ENCODE peak calls at places on chromosomes 7 and 10, in four cellular contexts. X is activated T-cell treated with anti-CD3 and anti-CD28 coated beads for 1 hour, T is H54, P is posterior cingulate gyrus. D is an unnamed sample.
A peak's percentile ranks its signal among the peaks of the same experiment; 100 is the strongest.

GRCh38 chr7:16422100-16422430 is 727 bp upstream of the CRPPA start:
- DNase-seq in T (no peak), X (no peak), P (no peak), D (no peak)

GRCh38 chr10:44066211-44066837 is 318.6 kb downstream of the CXCL12 start:
- DNase-seq in T (no peak), P (no peak), X (no peak), D (no peak)

GRCh38 chr10:71520042-71520441 is 123.3 kb downstream of the CDH23 start:
- DNase-seq in X (no peak), P (no peak), T (no peak), D (no peak)

GRCh38 chr10:33819206-33819605 is 484.7 kb upstream of the NRP1 start:
- DNase-seq in P (no peak), X (no peak), T (no peak), D (no peak)

GRCh38 chr10:118844731-118845573 is 90.2 kb upstream of the CACUL1 start:
- DNase-seq in X (no peak), T (no peak), P (no peak), D (no peak)

GRCh38 chr10:85791846-85792532 is 574.6 kb downstream of the GRID1 start:
- DNase-seq in X (no peak), T (no peak), P (no peak), D (no peak)

GRCh38 chr10:5040010-5040635 is 36.5 kb upstream of the AKR1C2 start:
- DNase-seq in P (no peak), T (no peak), X (no peak), D (no peak)

GRCh38 chr10:12205082-12205481 is 9.1 kb downstream of the CDC123 start:
- DNase-seq in P (no peak), T (no peak), X (no peak), D (no peak)

GRCh38 chr10:18610517-18610916 is 40.9 kb downstream of the NSUN6 start:
- DNase-seq in T (peak; percentile 61), X (no peak), P (no peak), D (no peak)

GRCh38 chr7:32200593-32200992 is 130.4 kb upstream of the PDE1C start:
- DNase-seq in X (no peak), T (no peak), P (no peak), D (no peak)

GRCh38 chr7:94067506-94067905 is 63.4 kb upstream of the BET1 start:
- DNase-seq in X (no peak), T (no peak), P (no peak), D (no peak)

GRCh38 chr7:141999219-141999618 is 3.5 kb downstream of the MGAM start:
- DNase-seq in T (no peak), P (no peak), X (no peak), D (peak; percentile 45)

GRCh38 chr7:152307902-152308301 is 127.9 kb downstream of the KMT2C start:
- DNase-seq in P (no peak), X (no peak), T (no peak), D (no peak)

GRCh38 chr10:44383749-44384600 is 922 bp downstream of the CXCL12 start:
- DNase-seq in T (no peak), P (peak; percentile 15), X (no peak), D (no peak)

GRCh38 chr7:54907981-54908380 is 110.8 kb upstream of the EGFR start:
- DNase-seq in P (no peak), X (no peak), T (no peak), D (no peak)

GRCh38 chr7:99560834-99561734 is 2.6 kb downstream of the ZNF655 start:
- DNase-seq in X (no peak), T (no peak), P (no peak), D (no peak)

GRCh38 chr7:44187636-44188416 is 1.4 kb downstream of the GCK start:
- DNase-seq in T (no peak), X (no peak), P (no peak), D (no peak)